ENCODE peak calls at places on chromosomes 1 and 21, in seven cellular contexts. G, Q, K, O, I, L and S are unnamed samples.

GRCh38 chr1:160954158-160955104 is at the start of gene ITLN2:
- DNase-seq in K (peak), O (peak), L (peak), G (peak), Q (peak), I (peak), S (peak)

GRCh38 chr21:14080040-14080763 is 130.6 kb downstream of the LIPI start:
- DNase-seq in G (no peak), K (no peak), L (no peak), O (peak), Q (peak), I (no peak), S (no peak)

GRCh38 chr1:156676820-156677615 is at the start of gene NES:
- DNase-seq in L (no peak), O (peak), I (peak), K (peak), G (no peak), Q (peak), S (peak)

GRCh38 chr1:93087532-93087931 is 8.4 kb downstream of the MTF2 start:
- DNase-seq in G (no peak), L (no peak), Q (no peak), I (no peak), K (no peak), O (no peak), S (no peak)

GRCh38 chr1:186806477-186806876 is 22.3 kb upstream of the PLA2G4A start:
- DNase-seq in I (peak), L (peak), Q (peak), K (peak), G (peak), O (peak), S (no peak)

GRCh38 chr1:161192476-161193465 is 6.1 kb downstream of the ADAMTS4 start:
- DNase-seq in Q (peak), G (peak), I (peak), O (peak), L (peak), K (peak), S (peak)

GRCh38 chr1:207645632-207646081 is 724 bp downstream of the CR1L start:
- DNase-seq in O (peak), L (no peak), Q (no peak), G (no peak), I (no peak), K (no peak), S (no peak)

GRCh38 chr1:211876849-211877248 is 46.3 kb upstream of the LPGAT1 start:
- DNase-seq in I (no peak), O (no peak), K (peak), L (no peak), Q (no peak), G (no peak), S (no peak)

GRCh38 chr21:29217818-29218252 is 80.9 kb upstream of the BACH1 start:
- DNase-seq in G (peak), Q (no peak), K (peak), I (peak), O (no peak), L (no peak), S (peak)

GRCh38 chr1:161981126-161981525 is 42.5 kb downstream of the OLFML2B start:
- DNase-seq in G (no peak), L (no peak), I (no peak), Q (no peak), K (no peak), O (no peak), S (no peak)

GRCh38 chr21:16454371-16454770 is 724.6 kb downstream of the USP25 start:
- DNase-seq in Q (no peak), L (peak), G (no peak), O (peak), K (peak), I (no peak), S (no peak)

GRCh38 chr1:243246916-243247315 is 8.2 kb downstream of the CEP170 start:
- DNase-seq in K (peak), I (peak), L (no peak), O (no peak), Q (no peak), G (no peak), S (no peak)

GRCh38 chr1:181131255-181131901 is 42.9 kb downstream of the IER5 start:
- DNase-seq in K (no peak), I (no peak), O (no peak), L (peak), Q (no peak), G (no peak), S (no peak)

GRCh38 chr21:44885615-44886014 is 12.1 kb upstream of the PTTG1IP start:
- DNase-seq in G (no peak), K (no peak), Q (no peak), O (no peak), L (no peak), I (no peak), S (no peak)

GRCh38 chr1:28096210-28097099 is 8.0 kb upstream of the EYA3 start:
- DNase-seq in I (no peak), G (no peak), L (no peak), K (no peak), Q (no peak), O (no peak), S (no peak)

GRCh38 chr1:8281843-8282509 is 35.9 kb upstream of the SLC45A1 start:
- DNase-seq in I (no peak), L (no peak), G (no peak), K (peak), Q (no peak), O (no peak), S (no peak)

GRCh38 chr1:218813247-218813646 is 360.4 kb upstream of the LYPLAL1 start:
- DNase-seq in G (no peak), K (peak), Q (no peak), L (no peak), O (peak), I (peak), S (no peak)

GRCh38 chr1:209430821-209431259 is 152.7 kb upstream of the CAMK1G start:
- DNase-seq in O (no peak), K (no peak), G (no peak), Q (no peak), I (no peak), L (no peak), S (no peak)

GRCh38 chr1:218394416-218394815 is 49.3 kb downstream of the TGFB2 start:
- DNase-seq in Q (no peak), G (no peak), O (no peak), I (no peak), L (no peak), K (no peak), S (no peak)

GRCh38 chr1:3971981-3972380 is 71.9 kb upstream of the C1orf174 start:
- DNase-seq in G (no peak), O (no peak), K (no peak), I (no peak), Q (no peak), L (no peak), S (no peak)

GRCh38 chr21:27581168-27581567 is 614.3 kb upstream of the ADAMTS5 start:
- DNase-seq in L (no peak), K (peak), O (no peak), I (peak), Q (no peak), G (no peak), S (no peak)

GRCh38 chr1:179177182-179177581 is 52.3 kb downstream of the ABL2 start:
- DNase-seq in O (peak), I (no peak), Q (no peak), L (no peak), G (no peak), K (peak), S (no peak)

GRCh38 chr1:215606564-215607168 is 39.6 kb downstream of the KCTD3 start:
- DNase-seq in L (peak), K (peak), Q (no peak), I (peak), O (peak), G (no peak), S (peak)

GRCh38 chr1:114015075-114015474 is 35.8 kb downstream of the OLFML3 start:
- DNase-seq in Q (no peak), L (no peak), K (peak), G (peak), O (no peak), I (peak), S (no peak)

GRCh38 chr1:14940285-14940890 is 213.2 kb upstream of the TMEM51 start:
- DNase-seq in Q (no peak), I (no peak), K (no peak), G (no peak), O (no peak), L (no peak), S (no peak)

GRCh38 chr1:114803001-114803400 is 22.5 kb upstream of the SIKE1 start:
- DNase-seq in Q (no peak), G (no peak), L (no peak), O (no peak), I (no peak), K (peak), S (no peak)

GRCh38 chr1:58883888-58884482 is 100.1 kb upstream of the JUN start:
- DNase-seq in O (no peak), G (no peak), L (peak), Q (no peak), K (no peak), I (no peak), S (no peak)

GRCh38 chr1:212566522-212567479 is 41.8 kb upstream of the ATF3 start:
- DNase-seq in I (peak), Q (no peak), G (peak), K (peak), L (peak), O (no peak), S (peak)

DNA sequence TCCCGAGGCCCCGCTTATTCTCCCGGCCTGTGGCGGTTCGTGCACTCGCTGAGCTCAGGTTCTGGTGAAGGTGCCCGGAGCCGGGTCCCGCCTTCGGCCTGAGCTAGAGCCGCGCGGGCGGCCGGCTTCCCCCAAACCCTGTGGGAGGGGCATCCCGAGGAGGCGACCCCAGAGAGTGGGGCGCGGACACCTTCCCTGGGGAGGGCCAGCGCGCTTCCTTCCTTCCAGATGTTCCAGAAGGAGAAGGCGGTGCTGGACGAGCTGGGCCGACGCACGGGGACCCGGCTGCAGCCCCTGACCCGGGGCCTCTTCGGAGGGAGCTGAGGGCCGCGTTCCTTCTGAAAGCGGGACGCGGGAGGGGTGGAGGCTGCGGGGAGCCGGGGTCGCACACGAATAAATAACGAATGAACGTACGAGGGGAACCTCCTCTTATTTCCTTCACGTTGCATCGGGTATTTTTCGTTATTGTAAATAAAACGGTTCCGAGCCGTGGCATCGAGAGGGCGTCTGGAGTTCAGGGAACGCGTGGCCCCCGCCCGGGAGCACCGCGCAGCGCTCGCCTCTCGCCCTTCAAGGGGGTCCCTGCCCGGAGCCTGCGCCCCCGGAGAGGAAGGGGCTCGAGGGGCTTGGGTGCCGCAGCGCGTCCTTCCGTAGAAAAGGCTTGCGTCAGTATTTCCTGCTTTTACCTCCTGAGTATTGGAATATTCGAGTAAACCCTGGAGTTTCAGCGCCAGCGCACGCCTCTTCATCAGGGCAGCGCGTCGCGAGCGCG is 11.4 kb downstream of the YBEY start:
- DNase-seq in L (no peak), K (peak), O (peak), I (no peak), G (no peak), Q (no peak), S (no peak)
- H3K4me3 ChIP-seq in L (no peak), K (peak), O (peak), I (no peak), G (no peak), Q (peak), S (no peak)

DNA sequence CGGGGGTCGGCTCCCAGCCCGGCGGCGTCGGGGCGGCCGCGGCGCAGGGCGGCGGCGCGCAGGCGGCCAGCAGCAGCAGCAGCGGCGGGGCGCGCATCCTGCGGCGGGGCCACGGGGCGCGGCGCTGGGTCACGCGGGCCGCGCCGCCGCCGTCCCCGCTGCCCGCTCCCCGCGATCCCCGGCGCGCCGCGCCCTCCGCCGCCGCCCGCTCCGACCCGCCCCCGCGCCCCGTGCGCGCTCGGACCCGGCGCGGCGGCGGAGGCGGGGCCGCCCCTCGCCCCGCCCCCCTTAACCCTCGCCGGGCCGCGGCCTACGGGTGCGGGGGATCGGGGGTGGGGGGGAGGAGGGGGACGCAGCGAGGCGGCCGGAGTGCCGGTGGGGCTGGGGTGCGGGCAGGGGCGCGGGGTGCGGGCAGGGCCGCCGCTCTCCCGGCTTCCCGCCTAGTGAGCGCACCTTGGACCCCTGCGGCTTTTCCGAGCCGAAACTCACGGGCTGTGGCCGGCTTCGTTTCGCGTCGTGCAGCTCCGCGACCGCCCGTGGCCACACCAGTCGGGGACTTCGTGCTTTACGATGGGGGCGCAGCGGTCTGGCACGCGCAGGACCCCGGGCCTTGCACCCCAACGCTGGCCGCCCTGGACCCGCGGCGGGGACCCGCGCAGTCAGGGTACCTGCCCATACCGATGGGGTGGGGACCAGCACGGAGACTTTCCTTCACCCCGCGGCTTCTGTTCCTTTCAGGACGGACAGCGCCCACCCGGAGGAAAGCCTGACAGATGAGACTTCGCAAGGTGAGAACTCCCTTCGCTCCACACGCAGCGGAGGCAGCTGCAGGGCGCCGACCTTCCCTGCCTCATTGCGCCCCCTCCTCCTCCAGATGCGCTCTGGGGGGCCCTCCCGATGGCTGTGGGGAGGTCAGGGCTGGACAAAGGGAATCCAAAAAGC is at the start of gene FNDC10:
- DNase-seq in O (peak), K (peak), I (no peak), Q (peak), G (no peak), L (no peak), S (peak)
- TF ChIP-seq EZH2 in O (no peak), K (no peak), I (no peak), Q (peak), G (no peak), L (no peak), S (peak)

DNA sequence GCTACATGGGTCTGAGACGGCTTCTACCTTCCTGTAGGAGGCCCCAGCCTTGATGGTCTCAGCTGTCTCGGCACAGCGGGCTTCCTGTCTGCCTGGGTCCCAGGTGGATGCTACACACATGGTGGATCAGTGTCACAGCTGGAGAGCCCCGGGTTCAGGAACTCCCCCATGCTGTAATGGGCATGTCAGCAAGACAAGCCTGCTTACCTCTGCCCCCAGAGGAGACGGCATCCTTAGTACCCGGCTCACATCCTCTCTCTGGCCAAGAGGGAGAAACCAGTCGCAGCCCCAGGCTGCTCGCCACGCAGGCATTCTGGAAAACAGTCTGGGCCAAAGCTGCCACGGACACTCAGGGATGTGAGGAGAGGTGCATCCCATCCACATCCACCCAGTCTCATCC is 10.3 kb downstream of the SNAP47 start:
- DNase-seq in I (no peak), G (no peak), L (no peak), K (no peak), O (no peak), Q (no peak), S (no peak)
- TF ChIP-seq EZH2phosphoT487 in I (no peak), G (no peak), L (no peak), K (no peak), O (no peak), Q (no peak), S (no peak)

GRCh38 chr1:112507336-112507735 is 1.4 kb upstream of the WNT2B start:
- DNase-seq in G (no peak), I (no peak), O (peak), Q (no peak), L (no peak), K (no peak), S (no peak)
- H3K4me3 ChIP-seq in G (peak), I (peak), O (peak), Q (peak), L (no peak), K (no peak), S (peak)

GRCh38 chr1:90712931-90713618 is 4.0 kb downstream of the BARHL2 start:
- DNase-seq in Q (no peak), G (no peak), L (no peak), K (no peak), O (no peak), I (no peak), S (no peak)
- TF ChIP-seq EZH2 in Q (peak), G (no peak), L (no peak), K (no peak), O (peak), I (no peak), S (peak)